ENCODE peak calls at places on chromosomes 7 and 10, in ten cellular contexts. R is lower leg skin, D is ovary, Q is cardiac muscle cell, I is IMR-90, B is colonic mucosa, S is HFFc6, G is H9, K is heart left ventricle, F is mammary epithelial cell. O is an unnamed sample.

GRCh38 chr10:14659626-14660196 is 115.0 kb downstream of the FAM107B start:
- DNase-seq in R (no peak), D (no peak), Q (peak; percentile 42), I (no peak), B (no peak), S (no peak), G (no peak), K (peak; percentile 12), F (no peak), O (peak; percentile 86)

GRCh38 chr7:35695628-35695888 is 623 bp upstream of the HERPUD2 start:
- DNase-seq in R (no peak), D (no peak), Q (no peak), I (no peak), B (no peak), S (no peak), G (no peak), K (no peak), F (peak; percentile 27), O (no peak)

GRCh38 chr7:47500103-47500563 is 81.8 kb downstream of the TNS3 start:
- DNase-seq in R (no peak), D (no peak), Q (no peak), I (no peak), B (peak; percentile 76), S (no peak), G (no peak), K (no peak), F (no peak), O (peak; percentile 19)

GRCh38 chr10:91043173-91043910 is 122.5 kb upstream of the ANKRD1 start:
- DNase-seq in R (no peak), D (no peak), Q (peak; percentile 54), I (peak; percentile 16), B (no peak), S (peak; percentile 19), G (no peak), K (peak; percentile 10), F (peak; percentile 12), O (no peak)

GRCh38 chr7:136741941-136742340 is 126.5 kb upstream of the CHRM2 start:
- DNase-seq in R (no peak), D (no peak), Q (no peak), I (no peak), B (no peak), S (no peak), G (no peak), K (no peak), F (peak; percentile 45), O (no peak)

GRCh38 chr10:36675458-36675880 is 449.9 kb upstream of the ANKRD30A start:
- DNase-seq in R (no peak), D (no peak), Q (peak; percentile 35), I (peak; percentile 90), B (no peak), S (no peak), G (no peak), K (no peak), F (peak; percentile 37), O (no peak)

GRCh38 chr10:133261726-133262325 is 14.8 kb downstream of the ADAM8 start:
- DNase-seq in R (peak; percentile 83), D (peak; percentile 97), Q (peak; percentile 74), I (peak; percentile 38), B (peak; percentile 91), S (peak; percentile 66), G (peak; percentile 69), K (peak; percentile 88), F (peak; percentile 46), O (peak; percentile 88)

GRCh38 chr7:91836065-91836368 is 44.5 kb downstream of the MTERF1 start:
- DNase-seq in R (no peak), D (no peak), Q (peak; percentile 20), I (peak; percentile 81), B (no peak), S (no peak), G (no peak), K (no peak), F (peak; percentile 58), O (no peak)

GRCh38 chr10:31694929-31695837 is 233.4 kb downstream of the ARHGAP12 start:
- DNase-seq in R (no peak), D (no peak), Q (no peak), I (peak; percentile 54), B (no peak), S (no peak), G (no peak), K (no peak), F (no peak), O (no peak)

GRCh38 chr7:68425377-68425776 is 1172.9 kb upstream of the AUTS2 start:
- DNase-seq in R (no peak), D (no peak), Q (peak; percentile 35), I (no peak), B (no peak), S (no peak), G (no peak), K (no peak), F (no peak), O (no peak)
- TF ChIP-seq CTCF in R (no peak), D (no peak), Q (peak; percentile 43), I (no peak), B (no peak), S (no peak), G (peak; percentile 34), K (no peak), F (no peak), O (no peak)

GRCh38 chr7:2609001-2609411 is 22.8 kb upstream of the TTYH3 start:
- DNase-seq in R (no peak), D (no peak), Q (peak; percentile 52), I (peak; percentile 43), B (no peak), S (no peak), G (peak; percentile 75), K (no peak), F (no peak), O (peak; percentile 70)
- TF ChIP-seq CTCF in R (no peak), D (no peak), Q (peak; percentile 44), I (peak; percentile 41), B (no peak), S (peak; percentile 68), G (peak; percentile 68), K (no peak), F (peak; percentile 39), O (peak; percentile 42)

DNA sequence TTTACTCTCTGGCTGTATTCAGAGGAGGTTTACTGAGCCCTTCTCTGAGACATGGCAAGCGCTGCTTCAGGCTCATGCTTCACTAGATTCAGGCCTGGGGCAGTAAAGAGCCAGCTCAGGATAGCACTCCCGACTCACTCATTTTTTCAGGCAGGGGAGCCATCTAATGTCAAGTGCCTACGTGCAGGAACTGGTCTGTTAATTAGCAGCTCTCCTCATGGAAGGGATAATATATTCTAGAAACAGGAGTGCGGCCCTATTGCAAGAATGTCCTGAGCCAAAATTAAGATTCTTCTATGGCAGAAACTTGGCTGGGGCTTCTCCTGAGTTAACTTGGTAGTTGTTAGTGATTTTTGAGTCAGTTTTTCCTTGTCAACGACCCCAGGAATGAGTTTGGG is 111.3 kb downstream of the EGFR start:
- DNase-seq in R (no peak), D (no peak), Q (peak; percentile 68), I (peak; percentile 41), B (no peak), S (peak; percentile 41), G (no peak), K (no peak), F (peak; percentile 44), O (no peak)
- TF ChIP-seq CTCF in R (no peak), D (no peak), Q (no peak), I (no peak), B (no peak), S (no peak), G (no peak), K (no peak), F (peak; percentile 24), O (no peak)

DNA sequence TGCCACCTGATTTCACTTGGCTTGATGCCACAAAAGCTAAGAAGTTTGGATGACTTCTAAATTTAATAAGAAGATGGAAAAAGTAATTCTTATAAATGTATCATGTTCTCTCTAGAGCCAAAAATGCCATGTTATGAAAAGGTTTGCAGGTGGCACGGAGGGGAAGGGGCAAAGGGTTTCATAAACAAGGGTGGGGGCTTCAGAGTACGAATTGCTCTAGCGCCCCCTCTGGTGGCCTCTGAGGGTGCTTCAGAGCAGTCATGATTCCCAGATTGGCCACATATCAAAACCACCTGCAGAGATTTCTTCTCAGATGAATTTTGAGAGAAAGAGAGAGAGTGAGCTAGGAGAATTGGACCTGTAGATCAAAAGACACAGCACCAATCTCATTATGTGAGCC is 208.6 kb upstream of the YAE1 start:
- DNase-seq in R (no peak), D (no peak), Q (no peak), I (no peak), B (no peak), S (no peak), G (peak; percentile 47), K (no peak), F (no peak), O (no peak)
- TF ChIP-seq CTCF in R (no peak), D (no peak), Q (peak; percentile 24), I (no peak), B (no peak), S (peak; percentile 49), G (peak; percentile 90), K (no peak), F (peak; percentile 20), O (no peak)

GRCh38 chr7:20330176-20330796 is 414 bp upstream of the ITGB8 start:
- DNase-seq in R (peak; percentile 82), D (peak; percentile 87), Q (peak; percentile 95), I (peak; percentile 94), B (peak; percentile 76), S (peak; percentile 73), G (peak; percentile 79), K (peak; percentile 83), F (peak; percentile 97), O (peak; percentile 64)

GRCh38 chr7:20328692-20329091 is 2.0 kb upstream of the ITGB8 start:
- DNase-seq in R (no peak), D (no peak), Q (no peak), I (no peak), B (no peak), S (no peak), G (no peak), K (no peak), F (no peak), O (no peak)

GRCh38 chr7:20328027-20328426 is 2.7 kb upstream of the ITGB8 start:
- DNase-seq in R (no peak), D (no peak), Q (no peak), I (no peak), B (no peak), S (no peak), G (no peak), K (no peak), F (no peak), O (no peak)

GRCh38 chr7:20330797-20331230 is at the start of gene ITGB8:
- DNase-seq in R (peak; percentile 37), D (peak; percentile 65), Q (no peak), I (no peak), B (peak; percentile 56), S (no peak), G (peak; percentile 69), K (peak; percentile 18), F (no peak), O (peak; percentile 45)

DNA sequence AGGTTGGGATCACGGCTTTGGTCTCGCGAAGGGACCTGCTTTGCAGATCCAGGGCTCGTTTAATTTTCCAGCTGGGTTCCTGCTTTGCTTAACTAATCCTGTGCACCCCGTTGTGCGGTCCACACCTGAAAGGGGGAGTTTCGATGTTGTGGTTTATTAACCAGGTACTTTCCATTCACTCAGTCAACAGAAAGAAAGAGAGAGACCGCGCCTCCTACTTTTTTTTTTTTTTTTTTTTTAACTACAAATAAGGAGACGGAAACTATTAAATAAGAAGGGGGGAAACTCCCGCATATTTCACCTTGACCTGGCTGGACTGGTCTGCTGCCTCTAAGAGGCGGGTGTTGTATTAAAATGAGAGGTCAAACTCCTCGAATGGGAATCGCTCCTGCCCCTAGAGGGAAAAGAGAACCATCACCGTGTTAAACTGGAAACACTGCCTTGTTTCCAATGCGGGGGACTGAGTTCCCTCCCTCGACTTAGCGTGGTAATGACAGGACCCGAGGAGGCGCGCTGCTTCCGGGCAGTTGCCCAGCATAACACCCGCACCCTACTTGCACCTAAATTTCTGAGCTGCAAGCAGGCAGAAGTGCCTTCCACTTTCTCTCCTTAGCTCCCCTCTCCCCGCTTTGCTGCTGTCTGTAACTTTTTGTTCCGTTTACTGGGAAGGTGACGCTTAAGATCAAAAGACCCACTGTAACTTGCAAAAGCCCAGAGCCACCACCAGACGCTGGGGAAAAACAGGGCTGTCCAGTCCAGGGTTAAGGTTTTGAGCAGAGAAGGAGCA is 1.1 kb upstream of the ITGB8 start:
- DNase-seq in R (peak; percentile 39), D (peak; percentile 66), Q (peak; percentile 81), I (peak; percentile 71), B (peak; percentile 82), S (peak; percentile 39), G (peak; percentile 80), K (peak; percentile 35), F (peak; percentile 94), O (peak; percentile 59)
- TF ChIP-seq CTCF in R (no peak), D (peak; percentile 31), Q (peak; percentile 39), I (peak; percentile 26), B (no peak), S (peak; percentile 34), G (peak; percentile 50), K (no peak), F (peak; percentile 48), O (peak; percentile 32)

O was measured in CD14-positive monocyte.